ENCODE peak calls at places on chromosomes 4 and X, in six cellular contexts. X, R, U, P, M and Z are unnamed samples.

GRCh38 chr4:174714393-174715211 is 114.4 kb downstream of the GLRA3 start:
- DNase-seq in X (peak; percentile 56), R (peak; percentile 10), U (peak; percentile 82), P (peak; percentile 68), M (peak; percentile 57), Z (peak; percentile 73)

GRCh38 chr4:37648084-37648817 is 37.9 kb downstream of the RELL1 start:
- DNase-seq in X (no peak), R (no peak), U (peak; percentile 97), P (no peak), M (peak; percentile 86), Z (peak; percentile 97)

GRCh38 chrX:106391284-106391852 is 220.4 kb upstream of the RADX start:
- DNase-seq in X (no peak), R (no peak), U (peak; percentile 53), P (no peak), M (no peak), Z (no peak)

GRCh38 chrX:65679071-65679540 is 11.7 kb downstream of the MSN start:
- DNase-seq in X (no peak), R (no peak), U (no peak), P (no peak), M (peak; percentile 55), Z (peak; percentile 60)

GRCh38 chr4:73131281-73131680 is 61.8 kb upstream of the COX18 start:
- DNase-seq in X (no peak), R (no peak), U (no peak), P (no peak), M (no peak), Z (no peak)

GRCh38 chr4:152979731-152980330 is 43.7 kb downstream of the FHDC1 start:
- DNase-seq in X (no peak), R (no peak), U (no peak), P (no peak), M (peak; percentile 30), Z (no peak)

GRCh38 chr4:149933120-149933519 is 117.5 kb upstream of the IQCM start:
- DNase-seq in X (no peak), R (no peak), U (no peak), P (no peak), M (no peak), Z (no peak)

GRCh38 chr4:147363514-147363913 is 117.4 kb upstream of the EDNRA start:
- DNase-seq in X (no peak), R (no peak), U (no peak), P (no peak), M (no peak), Z (no peak)

GRCh38 chrX:113651306-113651705 is 810.7 kb upstream of the AMOT start:
- DNase-seq in X (no peak), R (no peak), U (no peak), P (no peak), M (no peak), Z (no peak)

DNA sequence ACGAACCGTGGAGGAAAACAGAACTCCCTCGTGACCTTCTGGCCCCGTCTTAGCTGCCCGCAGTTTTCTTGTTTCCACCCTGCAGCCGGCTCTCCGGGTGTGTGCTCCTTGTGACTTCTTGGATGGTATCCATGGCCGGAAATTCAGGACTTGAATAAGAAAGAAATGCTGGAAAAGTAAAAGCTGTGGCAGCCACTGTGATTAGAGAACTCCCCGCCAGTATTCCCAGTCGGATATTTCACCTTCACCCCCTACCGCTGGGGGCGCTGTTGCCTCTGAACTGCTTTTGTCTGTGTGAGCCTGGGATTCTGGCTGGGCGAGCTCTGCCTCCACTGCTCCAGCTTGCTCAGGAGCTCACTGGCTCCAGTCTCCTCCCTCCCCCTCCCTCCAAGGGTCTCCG is 41.5 kb upstream of the CYP4V2 start:
- DNase-seq in X (peak; percentile 58), R (peak; percentile 64), U (peak; percentile 64), P (peak; percentile 74), M (no peak), Z (peak; percentile 54)
- TF ChIP-seq CTCF in X (peak; percentile 88), R (peak; percentile 72), U (peak; percentile 63), P (peak; percentile 75), M (peak; percentile 50), Z (peak; percentile 23)

GRCh38 chr4:4427478-4427870 is 40.6 kb downstream of the NSG1 start:
- DNase-seq in X (no peak), R (no peak), U (no peak), P (no peak), M (no peak), Z (no peak)

GRCh38 chr4:4427886-4428285 is 41.0 kb downstream of the NSG1 start:
- DNase-seq in X (no peak), R (no peak), U (no peak), P (no peak), M (no peak), Z (no peak)

GRCh38 chr4:4425696-4426095 is 38.8 kb downstream of the NSG1 start:
- DNase-seq in X (no peak), R (no peak), U (no peak), P (no peak), M (no peak), Z (no peak)

GRCh38 chr4:4425119-4425690 is 38.3 kb downstream of the NSG1 start:
- DNase-seq in X (no peak), R (no peak), U (peak; percentile 6), P (no peak), M (no peak), Z (no peak)

GRCh38 chr4:4426511-4427477 is 39.9 kb downstream of the NSG1 start:
- DNase-seq in X (no peak), R (no peak), U (peak; percentile 40), P (peak; percentile 28), M (no peak), Z (no peak)
- TF ChIP-seq CTCF in X (no peak), R (peak; percentile 21), U (peak; percentile 12), P (no peak), M (no peak), Z (no peak)

DNA sequence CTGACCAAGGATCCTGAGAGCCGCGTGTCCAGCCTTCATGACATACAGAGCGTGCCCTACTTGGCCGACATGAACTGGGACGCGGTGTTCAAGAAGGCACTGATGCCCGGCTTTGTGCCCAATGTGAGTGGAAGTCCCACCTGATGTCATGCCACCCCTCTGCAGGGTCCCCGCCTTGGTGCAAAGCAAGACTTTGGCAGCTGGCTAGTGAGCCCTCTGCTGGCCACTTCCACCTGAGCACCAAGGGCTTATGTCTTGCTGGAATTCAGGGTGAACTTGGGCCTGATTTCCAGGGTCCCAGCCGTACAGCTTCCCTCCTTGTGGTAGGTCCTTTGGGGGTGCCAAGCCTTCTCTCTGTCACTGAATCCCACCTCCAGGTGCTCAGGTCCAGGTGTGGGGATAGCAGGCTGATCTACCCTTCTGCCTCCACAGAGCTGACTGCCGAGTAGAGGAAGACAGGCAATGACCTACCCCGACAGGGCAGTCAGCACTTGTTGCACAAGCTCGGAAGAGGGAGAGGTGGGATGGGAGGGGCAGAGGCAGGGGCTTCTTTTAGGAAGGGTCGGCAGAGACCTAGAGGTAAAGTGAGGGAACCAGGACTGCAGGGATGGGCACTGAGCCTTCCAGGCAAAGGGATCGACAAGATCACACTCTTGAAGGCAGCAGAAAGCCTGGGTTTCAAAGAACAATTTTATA is 248.1 kb downstream of the EVC2 start:
- DNase-seq in X (peak; percentile 8), R (peak; percentile 49), U (peak; percentile 54), P (peak; percentile 52), M (peak; percentile 15), Z (peak; percentile 24)
- TF ChIP-seq CTCF in X (peak; percentile 70), R (peak; percentile 68), U (peak; percentile 83), P (peak; percentile 77), M (no peak), Z (peak; percentile 12)

DNA sequence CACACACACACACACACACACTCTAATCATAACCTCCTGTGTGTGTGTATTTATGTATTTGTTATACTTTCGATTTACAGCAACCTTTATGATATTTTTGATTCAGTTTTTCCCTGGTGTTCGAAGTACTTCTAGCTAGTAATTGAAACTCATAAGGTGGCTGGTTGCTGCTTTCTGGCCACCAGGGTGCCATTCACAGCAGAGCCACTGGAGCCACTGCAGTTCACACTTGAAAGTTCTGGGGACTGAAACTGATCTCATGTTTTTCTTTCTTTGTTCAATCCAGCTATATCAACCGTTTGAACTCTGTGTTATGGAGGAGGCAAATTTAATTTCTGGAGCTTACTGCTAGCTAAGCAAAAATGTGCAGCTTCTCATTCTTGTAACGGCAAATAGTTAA is 419.4 kb downstream of the ADGRL3 start:
- DNase-seq in X (no peak), R (no peak), U (peak; percentile 48), P (no peak), M (no peak), Z (no peak)
- TF ChIP-seq CTCF in X (no peak), R (peak; percentile 49), U (peak; percentile 61), P (no peak), M (no peak), Z (no peak)

GRCh38 chr4:42574873-42575272 is 82.0 kb downstream of the ATP8A1 start:
- DNase-seq in X (no peak), R (no peak), U (no peak), P (no peak), M (no peak), Z (no peak)

GRCh38 chr4:42573249-42573648 is 83.7 kb downstream of the ATP8A1 start:
- DNase-seq in X (no peak), R (no peak), U (no peak), P (no peak), M (no peak), Z (no peak)

GRCh38 chr4:42579903-42580302 is 77.0 kb downstream of the ATP8A1 start:
- DNase-seq in X (no peak), R (no peak), U (no peak), P (no peak), M (no peak), Z (no peak)

GRCh38 chr4:42578187-42578586 is 78.7 kb downstream of the ATP8A1 start:
- DNase-seq in X (no peak), R (no peak), U (no peak), P (no peak), M (no peak), Z (no peak)
- TF ChIP-seq CTCF in X (peak; percentile 62), R (no peak), U (no peak), P (peak; percentile 16), M (no peak), Z (no peak)

DNA sequence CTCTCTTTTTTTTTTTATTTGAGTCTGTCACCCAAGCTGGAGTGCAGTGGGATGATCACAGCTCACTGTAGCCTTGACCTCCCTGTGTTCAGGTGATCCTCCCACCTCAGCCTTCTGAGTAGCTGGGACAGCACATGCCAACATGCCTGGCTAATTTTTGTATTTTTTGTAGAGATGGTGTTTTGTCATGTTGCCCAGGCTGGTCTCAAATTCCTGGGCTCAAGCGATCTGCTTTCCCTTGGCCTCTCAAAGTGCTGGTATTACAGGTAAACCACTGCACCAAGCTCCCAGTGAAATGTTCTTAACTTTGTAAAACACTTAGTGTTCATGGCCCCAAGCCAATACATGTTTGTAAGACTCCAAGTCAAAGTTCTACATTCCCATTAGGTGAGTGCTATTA is 316.1 kb downstream of the KCTD8 start:
- DNase-seq in X (no peak), R (no peak), U (no peak), P (no peak), M (no peak), Z (no peak)
- TF ChIP-seq CTCF in X (no peak), R (no peak), U (no peak), P (no peak), M (no peak), Z (no peak)

DNA sequence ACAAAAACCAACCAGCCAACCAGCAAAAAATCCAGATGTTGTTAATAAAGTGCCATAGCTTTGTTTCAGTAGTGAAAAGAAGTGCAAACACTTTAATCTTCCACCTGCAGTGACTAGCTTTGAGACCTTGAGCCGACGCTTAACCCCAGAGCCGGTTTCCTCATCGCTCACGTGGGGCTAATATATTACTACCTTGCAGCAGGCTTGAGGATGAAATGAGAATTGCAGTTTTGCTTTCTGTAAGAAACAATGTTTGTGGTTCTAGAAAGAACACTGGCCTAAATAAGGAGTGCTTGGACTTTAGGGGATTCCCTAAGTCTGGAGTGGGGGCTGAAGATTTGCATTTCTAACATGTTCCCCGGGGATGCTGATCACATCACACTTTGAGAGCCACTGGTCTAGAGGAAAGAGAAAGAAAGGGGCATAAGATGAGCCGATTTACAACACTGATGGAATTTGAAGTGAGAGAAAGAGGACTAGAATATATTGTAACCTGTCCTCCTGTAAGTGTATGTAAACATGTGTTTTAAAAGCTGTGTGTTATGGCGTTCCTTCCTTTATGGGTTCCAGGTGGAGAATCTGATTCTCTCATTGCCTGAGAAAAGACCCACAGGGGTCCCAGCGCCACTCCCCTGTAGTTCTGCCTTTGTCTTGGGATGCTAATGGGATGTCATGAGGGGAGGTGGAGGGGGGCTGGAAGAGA is 1.4 kb downstream of the FGF2 start:
- DNase-seq in X (peak; percentile 39), R (no peak), U (peak; percentile 88), P (peak; percentile 71), M (peak; percentile 53), Z (peak; percentile 75)
- TF ChIP-seq CTCF in X (no peak), R (peak; percentile 51), U (peak; percentile 41), P (peak; percentile 19), M (no peak), Z (no peak)